ENCODE peak calls at places on chromosome 6, in eight cellular contexts. E is CD4-positive, alpha-beta memory T cell; N is skeletal muscle cell; F is stimulated activated CD8-positive, alpha-beta memory T cell treated with anti-CD3 and anti-CD28 coated beads, Interleukin-4, amount 100 ng/mL, for 4 hours; T is hippocampal formation; M is HCEC 1CT; Z is activated naive CD8-positive, alpha-beta T cell treated with anti-CD3 and anti-CD28 coated beads, Interleukin-2, amount 50 U/mL, for 24 hours; Q is stimulated activated CD4-positive, alpha-beta T cell treated with anti-CD3 and anti-CD28 coated beads, Interleukin-15, amount 100 ng/mL, for 1 hour. G is an unnamed sample.

GRCh38 chr6:132286298-132287019 is 114.8 kb downstream of the MOXD1 start:
- DNase-seq in Z (no peak), E (no peak), N (no peak), M (no peak), F (no peak), T (no peak), Q (no peak), G (no peak)

GRCh38 chr6:64334646-64335045 is 699.0 kb downstream of the PHF3 start:
- DNase-seq in N (peak; percentile 19), F (no peak), Q (no peak), Z (no peak), M (no peak), T (no peak), E (no peak), G (no peak)

GRCh38 chr6:16216501-16217155 is 21.8 kb upstream of the GMPR start:
- DNase-seq in M (no peak), T (no peak), F (no peak), E (no peak), Q (no peak), N (no peak), Z (no peak), G (no peak)

GRCh38 chr6:4459032-4459431 is 317.2 kb upstream of the CDYL start:
- DNase-seq in M (peak; percentile 87), T (no peak), Z (no peak), Q (no peak), F (no peak), E (no peak), N (peak; percentile 67), G (no peak)

GRCh38 chr6:82365011-82365751 is 1.6 kb downstream of the TPBG start:
- DNase-seq in E (peak; percentile 5), Z (peak; percentile 7), N (no peak), M (peak; percentile 26), Q (no peak), T (no peak), F (no peak), G (no peak)

GRCh38 chr6:35148167-35148741 is 7.1 kb upstream of the TCP11 start:
- DNase-seq in Q (no peak), F (no peak), T (no peak), N (peak; percentile 58), E (no peak), M (peak; percentile 75), Z (peak; percentile 27), G (peak; percentile 77)

GRCh38 chr6:120511712-120512111 is 822.6 kb downstream of the TBC1D32 start:
- DNase-seq in E (no peak), F (no peak), Z (no peak), M (no peak), N (no peak), T (no peak), Q (no peak), G (no peak)

GRCh38 chr6:44897286-44897685 is 430.8 kb upstream of the RUNX2 start:
- DNase-seq in E (no peak), Z (no peak), M (no peak), Q (no peak), T (no peak), F (no peak), N (no peak), G (no peak)

GRCh38 chr6:42727084-42727601 is 4.7 kb upstream of the PRPH2 start:
- DNase-seq in Q (peak; percentile 6), N (no peak), T (no peak), Z (peak; percentile 28), E (no peak), M (peak; percentile 25), F (no peak), G (peak; percentile 10)

GRCh38 chr6:52498538-52499017 is 78.3 kb downstream of the TRAM2 start:
- DNase-seq in E (no peak), Q (no peak), M (no peak), N (no peak), Z (no peak), F (no peak), T (no peak), G (no peak)

GRCh38 chr6:11201772-11202512 is 30.5 kb downstream of the NEDD9 start:
- DNase-seq in Z (no peak), F (no peak), E (no peak), M (no peak), Q (no peak), T (no peak), N (no peak), G (no peak)

GRCh38 chr6:110063864-110064263 is 85.8 kb downstream of the GPR6 start:
- DNase-seq in F (no peak), Q (no peak), E (no peak), Z (no peak), M (no peak), N (no peak), T (no peak), G (peak; percentile 45)